ENCODE peak calls at places on chromosomes 5 and 9, in six cellular contexts. One of them, this sample, is unnamed.

GRCh38 chr9:70658765-70659164 is 244.3 kb upstream of the KLF9 start:
- DNase-seq in retina: no peak
- DNase-seq in astrocyte of the spinal cord: no peak
- DNase-seq in lung microvascular endothelial cell: no peak
- DNase-seq in IMR-90: no peak
- DNase-seq in upper lobe of right lung: no peak
- DNase-seq in this sample: no peak

GRCh38 chr9:123724211-123724831 is 205.6 kb downstream of the DENND1A start:
- DNase-seq in retina: peak; percentile 33
- DNase-seq in astrocyte of the spinal cord: peak; percentile 50
- DNase-seq in lung microvascular endothelial cell: peak; percentile 58
- DNase-seq in IMR-90: peak; percentile 57
- DNase-seq in upper lobe of right lung: no peak
- DNase-seq in this sample: no peak

GRCh38 chr9:15711531-15712295 is 158.9 kb downstream of the CCDC171 start:
- DNase-seq in retina: no peak
- DNase-seq in astrocyte of the spinal cord: peak; percentile 10
- DNase-seq in lung microvascular endothelial cell: no peak
- DNase-seq in IMR-90: peak; percentile 25
- DNase-seq in upper lobe of right lung: no peak
- DNase-seq in this sample: no peak

GRCh38 chr5:57501414-57502321 is 19.1 kb upstream of the ACTBL2 start:
- DNase-seq in retina: no peak
- DNase-seq in astrocyte of the spinal cord: no peak
- DNase-seq in lung microvascular endothelial cell: no peak
- DNase-seq in IMR-90: no peak
- DNase-seq in upper lobe of right lung: no peak
- DNase-seq in this sample: no peak

GRCh38 chr5:122874179-122874875 is 28.9 kb downstream of the SNX24 start:
- DNase-seq in retina: no peak
- DNase-seq in astrocyte of the spinal cord: no peak
- DNase-seq in lung microvascular endothelial cell: no peak
- DNase-seq in IMR-90: peak; percentile 21
- DNase-seq in upper lobe of right lung: no peak
- DNase-seq in this sample: no peak

GRCh38 chr9:92749071-92749933 is 15.3 kb downstream of the BICD2 start:
- DNase-seq in retina: peak; percentile 58
- DNase-seq in astrocyte of the spinal cord: no peak
- DNase-seq in lung microvascular endothelial cell: no peak
- DNase-seq in IMR-90: no peak
- DNase-seq in upper lobe of right lung: no peak
- DNase-seq in this sample: no peak

GRCh38 chr5:169695025-169695625 is 58.0 kb downstream of the DOCK2 start:
- DNase-seq in retina: no peak
- DNase-seq in astrocyte of the spinal cord: no peak
- DNase-seq in lung microvascular endothelial cell: no peak
- DNase-seq in IMR-90: peak; percentile 29
- DNase-seq in upper lobe of right lung: no peak
- DNase-seq in this sample: no peak

GRCh38 chr5:33793836-33794549 is 97.8 kb downstream of the ADAMTS12 start:
- DNase-seq in retina: no peak
- DNase-seq in astrocyte of the spinal cord: no peak
- DNase-seq in lung microvascular endothelial cell: no peak
- DNase-seq in IMR-90: no peak
- DNase-seq in upper lobe of right lung: no peak
- DNase-seq in this sample: no peak

GRCh38 chr9:99011161-99011709 is 67.5 kb downstream of the COL15A1 start:
- DNase-seq in retina: no peak
- DNase-seq in astrocyte of the spinal cord: peak; percentile 51
- DNase-seq in lung microvascular endothelial cell: peak; percentile 11
- DNase-seq in IMR-90: peak; percentile 48
- DNase-seq in upper lobe of right lung: no peak
- DNase-seq in this sample: no peak

GRCh38 chr5:179330186-179330900 is 14.9 kb downstream of the ADAMTS2 start:
- DNase-seq in retina: no peak
- DNase-seq in astrocyte of the spinal cord: no peak
- DNase-seq in lung microvascular endothelial cell: no peak
- DNase-seq in IMR-90: no peak
- DNase-seq in upper lobe of right lung: no peak
- DNase-seq in this sample: no peak

GRCh38 chr9:109476781-109477268 is 21.3 kb downstream of the PTPN3 start:
- DNase-seq in retina: no peak
- DNase-seq in astrocyte of the spinal cord: no peak
- DNase-seq in lung microvascular endothelial cell: no peak
- DNase-seq in IMR-90: no peak
- DNase-seq in upper lobe of right lung: no peak
- DNase-seq in this sample: no peak

GRCh38 chr5:62771331-62771730 is 192.7 kb downstream of the LRRC70 start:
- DNase-seq in retina: no peak
- DNase-seq in astrocyte of the spinal cord: no peak
- DNase-seq in lung microvascular endothelial cell: no peak
- DNase-seq in IMR-90: no peak
- DNase-seq in upper lobe of right lung: no peak
- DNase-seq in this sample: no peak

GRCh38 chr5:84403773-84404172 is 19.1 kb upstream of the EDIL3 start:
- DNase-seq in retina: no peak
- DNase-seq in astrocyte of the spinal cord: peak; percentile 97
- DNase-seq in lung microvascular endothelial cell: no peak
- DNase-seq in IMR-90: peak; percentile 97
- DNase-seq in upper lobe of right lung: no peak
- DNase-seq in this sample: peak; percentile 70

GRCh38 chr5:180352976-180353225 is 235 bp downstream of the GFPT2 start:
- DNase-seq in retina: peak; percentile 84
- DNase-seq in astrocyte of the spinal cord: no peak
- DNase-seq in lung microvascular endothelial cell: no peak
- DNase-seq in IMR-90: no peak
- DNase-seq in upper lobe of right lung: no peak
- DNase-seq in this sample: no peak

GRCh38 chr5:75498208-75498777 is 13.1 kb downstream of the CERT1 start:
- DNase-seq in retina: no peak
- DNase-seq in astrocyte of the spinal cord: no peak
- DNase-seq in lung microvascular endothelial cell: no peak
- DNase-seq in IMR-90: no peak
- DNase-seq in upper lobe of right lung: no peak
- DNase-seq in this sample: no peak

GRCh38 chr5:120463991-120464626 is at the start of gene PRR16:
- DNase-seq in retina: peak; percentile 89
- DNase-seq in astrocyte of the spinal cord: peak; percentile 70
- DNase-seq in lung microvascular endothelial cell: peak; percentile 59
- DNase-seq in IMR-90: peak; percentile 73
- DNase-seq in upper lobe of right lung: peak; percentile 72
- DNase-seq in this sample: no peak

GRCh38 chr5:129111351-129111750 is 16.8 kb downstream of the ISOC1 start:
- DNase-seq in retina: no peak
- DNase-seq in astrocyte of the spinal cord: no peak
- DNase-seq in lung microvascular endothelial cell: no peak
- DNase-seq in IMR-90: no peak
- DNase-seq in upper lobe of right lung: no peak
- DNase-seq in this sample: no peak

GRCh38 chr9:72577212-72577753 is 55.9 kb downstream of the TMC1 start:
- DNase-seq in retina: no peak
- DNase-seq in astrocyte of the spinal cord: peak; percentile 81
- DNase-seq in lung microvascular endothelial cell: peak; percentile 91
- DNase-seq in IMR-90: peak; percentile 85
- DNase-seq in upper lobe of right lung: no peak
- DNase-seq in this sample: peak; percentile 50

GRCh38 chr5:115372121-115372520 is 75.7 kb upstream of the CCDC112 start:
- DNase-seq in retina: no peak
- DNase-seq in astrocyte of the spinal cord: no peak
- DNase-seq in lung microvascular endothelial cell: no peak
- DNase-seq in IMR-90: no peak
- DNase-seq in upper lobe of right lung: no peak
- DNase-seq in this sample: no peak

GRCh38 chr5:72692273-72692672 is 124.2 kb upstream of the TNPO1 start:
- DNase-seq in retina: peak; percentile 33
- DNase-seq in astrocyte of the spinal cord: peak; percentile 59
- DNase-seq in lung microvascular endothelial cell: no peak
- DNase-seq in IMR-90: peak; percentile 30
- DNase-seq in upper lobe of right lung: no peak
- DNase-seq in this sample: no peak

GRCh38 chr5:57432876-57433275 is 49.7 kb downstream of the ACTBL2 start:
- DNase-seq in retina: no peak
- DNase-seq in astrocyte of the spinal cord: no peak
- DNase-seq in lung microvascular endothelial cell: peak; percentile 52
- DNase-seq in IMR-90: no peak
- DNase-seq in upper lobe of right lung: no peak
- DNase-seq in this sample: no peak

GRCh38 chr5:77642915-77643653 is 4.6 kb upstream of the OTP start:
- DNase-seq in retina: peak; percentile 71
- DNase-seq in astrocyte of the spinal cord: no peak
- DNase-seq in lung microvascular endothelial cell: no peak
- DNase-seq in IMR-90: no peak
- DNase-seq in upper lobe of right lung: no peak
- DNase-seq in this sample: no peak

GRCh38 chr5:157473383-157474370 is 13.7 kb downstream of the NIPAL4 start:
- DNase-seq in retina: no peak
- DNase-seq in astrocyte of the spinal cord: peak; percentile 45
- DNase-seq in lung microvascular endothelial cell: no peak
- DNase-seq in IMR-90: peak; percentile 87
- DNase-seq in upper lobe of right lung: no peak
- DNase-seq in this sample: no peak

GRCh38 chr5:170159101-170159698 is 53.5 kb downstream of the FOXI1 start:
- DNase-seq in retina: no peak
- DNase-seq in astrocyte of the spinal cord: peak; percentile 47
- DNase-seq in lung microvascular endothelial cell: no peak
- DNase-seq in IMR-90: peak; percentile 54
- DNase-seq in upper lobe of right lung: no peak
- DNase-seq in this sample: no peak

GRCh38 chr9:37262410-37262809 is 142.0 kb downstream of the ZCCHC7 start:
- DNase-seq in retina: no peak
- DNase-seq in astrocyte of the spinal cord: peak; percentile 28
- DNase-seq in lung microvascular endothelial cell: peak; percentile 61
- DNase-seq in IMR-90: peak; percentile 49
- DNase-seq in upper lobe of right lung: no peak
- DNase-seq in this sample: peak; percentile 6

GRCh38 chr5:96049398-96050272 is 88.0 kb upstream of the ELL2 start:
- DNase-seq in retina: no peak
- DNase-seq in astrocyte of the spinal cord: peak; percentile 68
- DNase-seq in lung microvascular endothelial cell: no peak
- DNase-seq in IMR-90: peak; percentile 91
- DNase-seq in upper lobe of right lung: no peak
- DNase-seq in this sample: no peak

GRCh38 chr5:159001247-159001646 is 98.5 kb downstream of the EBF1 start:
- DNase-seq in retina: no peak
- DNase-seq in astrocyte of the spinal cord: no peak
- DNase-seq in lung microvascular endothelial cell: no peak
- DNase-seq in IMR-90: no peak
- DNase-seq in upper lobe of right lung: no peak
- DNase-seq in this sample: no peak

GRCh38 chr9:124008307-124008854 is 3.2 kb upstream of the LHX2 start:
- DNase-seq in retina: peak; percentile 88
- DNase-seq in astrocyte of the spinal cord: no peak
- DNase-seq in lung microvascular endothelial cell: no peak
- DNase-seq in IMR-90: no peak
- DNase-seq in upper lobe of right lung: no peak
- DNase-seq in this sample: no peak

GRCh38 chr9:126160067-126160853 is 166.4 kb upstream of the MVB12B start:
- DNase-seq in retina: peak; percentile 19
- DNase-seq in astrocyte of the spinal cord: no peak
- DNase-seq in lung microvascular endothelial cell: no peak
- DNase-seq in IMR-90: no peak
- DNase-seq in upper lobe of right lung: peak; percentile 21
- DNase-seq in this sample: no peak

GRCh38 chr9:109355564-109356297 is 34.9 kb upstream of the EPB41L4B start:
- DNase-seq in retina: no peak
- DNase-seq in astrocyte of the spinal cord: no peak
- DNase-seq in lung microvascular endothelial cell: no peak
- DNase-seq in IMR-90: no peak
- DNase-seq in upper lobe of right lung: no peak
- DNase-seq in this sample: no peak

GRCh38 chr5:99543841-99544240 is 615.0 kb upstream of the CHD1 start:
- DNase-seq in retina: no peak
- DNase-seq in astrocyte of the spinal cord: peak; percentile 18
- DNase-seq in lung microvascular endothelial cell: no peak
- DNase-seq in IMR-90: no peak
- DNase-seq in upper lobe of right lung: no peak
- DNase-seq in this sample: no peak

GRCh38 chr9:112002847-112003457 is 106.3 kb downstream of the UGCG start:
- DNase-seq in retina: no peak
- DNase-seq in astrocyte of the spinal cord: peak; percentile 43
- DNase-seq in lung microvascular endothelial cell: no peak
- DNase-seq in IMR-90: peak; percentile 91
- DNase-seq in upper lobe of right lung: no peak
- DNase-seq in this sample: peak; percentile 57

GRCh38 chr5:159553792-159554191 is 223.5 kb upstream of the IL12B start:
- DNase-seq in retina: no peak
- DNase-seq in astrocyte of the spinal cord: no peak
- DNase-seq in lung microvascular endothelial cell: no peak
- DNase-seq in IMR-90: no peak
- DNase-seq in upper lobe of right lung: no peak
- DNase-seq in this sample: no peak

GRCh38 chr9:136609160-136609475 is 53.6 kb upstream of the EGFL7 start:
- DNase-seq in retina: no peak
- DNase-seq in astrocyte of the spinal cord: no peak
- DNase-seq in lung microvascular endothelial cell: no peak
- DNase-seq in IMR-90: no peak
- DNase-seq in upper lobe of right lung: no peak
- DNase-seq in this sample: no peak

GRCh38 chr9:127974769-127975261 is 6.0 kb downstream of the EEIG1 start:
- DNase-seq in retina: peak; percentile 54
- DNase-seq in astrocyte of the spinal cord: no peak
- DNase-seq in lung microvascular endothelial cell: no peak
- DNase-seq in IMR-90: no peak
- DNase-seq in upper lobe of right lung: no peak
- DNase-seq in this sample: no peak